ENCODE peak calls at places on chromosomes 3 and 15, in four cellular contexts. U is A549, K is endothelial cell of umbilical vein, D is K562. R is an unnamed sample.

GRCh38 chr3:42732829-42733459 is 30.3 kb upstream of the HHATL start:
- DNase-seq in D (peak), U (no peak), K (no peak), R (no peak)

GRCh38 chr3:194389269-194389668 is 9.8 kb downstream of the GP5 start:
- DNase-seq in K (no peak), U (no peak), D (no peak), R (no peak)

GRCh38 chr3:5011555-5012256 is 32.5 kb downstream of the BHLHE40 start:
- DNase-seq in D (peak), U (no peak), K (no peak), R (peak)

GRCh38 chr15:99651023-99651807 is 82.0 kb downstream of the LYSMD4 start:
- DNase-seq in D (no peak), U (peak), K (no peak), R (no peak)

GRCh38 chr15:80682201-80682600 is 12.9 kb upstream of the ABHD17C start:
- DNase-seq in U (no peak), K (no peak), D (no peak), R (no peak)

GRCh38 chr15:68204776-68205557 is at the start of gene CALML4:
- DNase-seq in U (peak), K (peak), D (no peak), R (no peak)

GRCh38 chr15:81118361-81118760 is 15.7 kb upstream of the CFAP161 start:
- DNase-seq in K (no peak), U (no peak), D (no peak), R (no peak)

GRCh38 chr15:80099246-80099645 is 39.8 kb downstream of the ZFAND6 start:
- DNase-seq in D (no peak), U (no peak), K (no peak), R (no peak)

GRCh38 chr3:157274644-157275137 is 114.7 kb upstream of the CCNL1 start:
- DNase-seq in D (no peak), U (no peak), K (no peak), R (no peak)

GRCh38 chr3:51941447-51941797 is 282 bp downstream of the RRP9 start:
- DNase-seq in D (no peak), U (no peak), K (no peak), R (no peak)

GRCh38 chr15:39267685-39268084 is 313.2 kb upstream of the THBS1 start:
- DNase-seq in D (no peak), K (peak), U (no peak), R (no peak)

GRCh38 chr3:135056733-135057310 is 261.8 kb downstream of the EPHB1 start:
- DNase-seq in D (no peak), K (no peak), U (no peak), R (no peak)

GRCh38 chr3:22608721-22609120 is 594.4 kb upstream of the UBE2E2 start:
- DNase-seq in D (no peak), K (no peak), U (no peak), R (no peak)

GRCh38 chr3:16289144-16289889 is 24.3 kb downstream of the OXNAD1 start:
- DNase-seq in K (no peak), U (no peak), D (peak), R (no peak)

GRCh38 chr3:159854500-159855124 is 134.0 kb upstream of the IL12A start:
- DNase-seq in K (peak), D (no peak), U (peak), R (no peak)

GRCh38 chr3:186241910-186242821 is 119.9 kb downstream of the DGKG start:
- DNase-seq in U (peak), K (peak), D (peak), R (peak)
- TF ChIP-seq POLR2A in U (peak), K (no peak), D (no peak), R (no peak)

DNA sequence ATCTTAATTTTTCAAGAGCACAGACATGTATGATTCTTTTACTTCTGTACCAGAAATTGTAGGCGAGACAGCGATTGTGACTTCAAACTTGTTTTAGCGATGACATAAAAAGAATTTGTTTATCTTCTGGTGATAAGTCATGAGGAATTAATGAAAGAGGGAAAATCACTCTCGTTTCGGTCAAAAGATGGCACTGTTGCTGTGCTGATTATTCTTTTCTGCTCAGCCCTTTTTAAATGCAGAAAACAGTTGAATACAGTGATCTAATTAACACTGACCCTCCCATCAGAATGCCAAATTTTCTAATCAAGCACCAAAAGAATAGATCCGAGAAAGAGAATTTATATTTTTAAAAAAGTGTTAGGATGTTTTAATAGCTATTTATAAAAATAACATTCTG is 52.6 kb downstream of the NSUN3 start:
- DNase-seq in K (peak), D (no peak), U (peak), R (peak)
- TF ChIP-seq MYC in K (no peak), D (no peak), U (no peak), R (no peak)

DNA sequence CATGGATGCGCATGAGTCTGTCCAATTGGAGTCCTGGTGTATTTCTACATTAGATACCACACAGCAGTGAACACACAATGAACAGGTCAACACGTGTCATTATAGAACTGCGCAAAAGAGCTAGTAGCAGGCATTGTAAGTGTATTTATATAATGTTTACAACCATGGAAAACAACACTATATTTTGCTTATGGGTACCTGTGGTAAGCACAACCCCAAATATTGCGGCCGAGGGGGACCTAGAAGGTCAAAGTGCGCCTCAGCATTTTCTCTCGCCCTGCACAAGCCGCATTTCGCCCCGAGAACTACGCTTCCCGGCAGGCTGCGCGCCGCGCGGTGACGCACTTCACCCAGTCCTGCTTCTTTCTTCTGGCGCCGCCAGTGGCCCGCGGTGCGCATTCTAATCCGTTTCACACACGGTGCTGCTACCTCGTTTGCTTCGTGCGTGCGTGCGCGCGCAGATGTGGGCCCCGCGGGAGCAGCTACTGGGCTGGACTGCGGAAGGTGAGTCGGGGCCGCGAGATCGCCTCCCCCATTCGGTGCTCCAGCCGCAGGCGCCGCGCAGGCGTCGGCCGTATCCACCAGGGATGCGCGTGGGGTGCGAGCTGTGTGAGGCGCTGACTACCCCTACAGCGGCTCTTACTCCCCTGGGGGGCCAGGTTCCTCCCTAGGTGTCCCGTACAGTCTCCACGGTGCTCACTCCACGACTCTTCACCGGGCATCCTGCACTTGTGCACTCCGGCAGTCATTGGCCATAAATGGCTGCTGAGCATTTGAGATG is at the start of gene ZNF589:
- DNase-seq in K (peak), U (peak), D (peak), R (peak)
- TF ChIP-seq POLR2A in K (peak), U (peak), D (peak), R (peak)

DNA sequence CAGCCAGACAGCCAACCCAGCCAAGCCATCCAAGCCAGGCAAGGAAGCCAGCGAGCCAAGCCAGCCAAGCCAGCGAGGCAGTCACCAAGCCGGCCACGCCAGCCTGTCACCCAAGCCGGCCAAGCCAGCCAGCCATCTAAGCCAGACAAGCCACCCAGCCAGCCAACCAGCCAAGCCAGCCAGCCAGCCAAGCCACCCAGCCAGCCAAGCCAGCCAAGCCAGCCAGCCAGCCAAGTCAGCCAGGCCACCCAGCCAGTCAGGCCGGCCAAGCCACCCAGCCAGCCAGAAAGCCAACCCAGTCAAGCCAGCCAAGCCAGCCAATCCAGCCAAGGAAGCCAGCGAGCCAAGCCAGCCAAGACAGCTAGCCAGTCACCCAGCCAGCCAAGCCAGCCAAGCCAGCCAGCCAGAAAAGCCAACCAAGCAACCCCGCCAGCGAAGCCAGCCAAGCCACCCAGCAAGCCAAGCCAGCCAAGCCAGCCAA is 201.2 kb downstream of the GOLGA6L6 start:
- DNase-seq in U (peak), K (peak), D (peak), R (no peak)
- TF ChIP-seq MYC in U (no peak), K (no peak), D (no peak), R (no peak)